ENCODE peak calls at places on chromosomes 5 and 9, in four cellular contexts. One of them, this sample, is unnamed.

GRCh38 chr5:145347026-145347616 is 488.0 kb downstream of the PRELID2 start:
- DNase-seq in tibial nerve: no peak
- DNase-seq in GM23338: peak; percentile 36
- DNase-seq in brain microvascular endothelial cell: peak; percentile 85
- DNase-seq in this sample: peak; percentile 5

GRCh38 chr5:137636076-137636475 is 99.8 kb downstream of the KLHL3 start:
- DNase-seq in brain microvascular endothelial cell: no peak
- DNase-seq in GM23338: no peak
- DNase-seq in tibial nerve: no peak
- DNase-seq in this sample: no peak

GRCh38 chr5:53055359-53055758 is 54.2 kb downstream of the MOCS2 start:
- DNase-seq in tibial nerve: no peak
- DNase-seq in brain microvascular endothelial cell: no peak
- DNase-seq in GM23338: no peak
- DNase-seq in this sample: no peak

GRCh38 chr9:85547574-85547973 is 194.2 kb downstream of the AGTPBP1 start:
- DNase-seq in tibial nerve: no peak
- DNase-seq in brain microvascular endothelial cell: no peak
- DNase-seq in GM23338: no peak
- DNase-seq in this sample: no peak

GRCh38 chr9:94987731-94988130 is 261.2 kb downstream of the AOPEP start:
- DNase-seq in tibial nerve: no peak
- DNase-seq in brain microvascular endothelial cell: no peak
- DNase-seq in GM23338: no peak
- DNase-seq in this sample: no peak

GRCh38 chr9:137417161-137418021 is 5.6 kb downstream of the EXD3 start:
- DNase-seq in tibial nerve: no peak
- DNase-seq in brain microvascular endothelial cell: no peak
- DNase-seq in GM23338: peak; percentile 35
- DNase-seq in this sample: no peak

GRCh38 chr5:96986450-96986849 is 50.6 kb downstream of the LNPEP start:
- DNase-seq in GM23338: no peak
- DNase-seq in brain microvascular endothelial cell: no peak
- DNase-seq in tibial nerve: no peak
- DNase-seq in this sample: no peak

GRCh38 chr5:95283761-95284511 is 958 bp downstream of the MCTP1 start:
- DNase-seq in GM23338: peak; percentile 79
- DNase-seq in tibial nerve: no peak
- DNase-seq in brain microvascular endothelial cell: no peak
- DNase-seq in this sample: peak; percentile 78

GRCh38 chr5:109619661-109620060 is 70.1 kb upstream of the MAN2A1 start:
- DNase-seq in tibial nerve: no peak
- DNase-seq in brain microvascular endothelial cell: no peak
- DNase-seq in GM23338: no peak
- DNase-seq in this sample: no peak

GRCh38 chr5:149546974-149547373 is 4.3 kb downstream of the CSNK1A1 start:
- DNase-seq in tibial nerve: no peak
- DNase-seq in brain microvascular endothelial cell: no peak
- DNase-seq in GM23338: no peak
- DNase-seq in this sample: no peak

GRCh38 chr5:175448276-175448675 is 4.3 kb upstream of the DRD1 start:
- DNase-seq in brain microvascular endothelial cell: no peak
- DNase-seq in tibial nerve: no peak
- DNase-seq in GM23338: no peak
- DNase-seq in this sample: peak; percentile 23

GRCh38 chr5:77995793-77996409 is 219.8 kb upstream of the TBCA start:
- DNase-seq in brain microvascular endothelial cell: no peak
- DNase-seq in tibial nerve: no peak
- DNase-seq in GM23338: no peak
- DNase-seq in this sample: no peak

GRCh38 chr5:171207256-171207866 is 101.7 kb upstream of the TLX3 start:
- DNase-seq in tibial nerve: no peak
- DNase-seq in GM23338: peak; percentile 80
- DNase-seq in brain microvascular endothelial cell: peak; percentile 53
- DNase-seq in this sample: peak; percentile 32

DNA sequence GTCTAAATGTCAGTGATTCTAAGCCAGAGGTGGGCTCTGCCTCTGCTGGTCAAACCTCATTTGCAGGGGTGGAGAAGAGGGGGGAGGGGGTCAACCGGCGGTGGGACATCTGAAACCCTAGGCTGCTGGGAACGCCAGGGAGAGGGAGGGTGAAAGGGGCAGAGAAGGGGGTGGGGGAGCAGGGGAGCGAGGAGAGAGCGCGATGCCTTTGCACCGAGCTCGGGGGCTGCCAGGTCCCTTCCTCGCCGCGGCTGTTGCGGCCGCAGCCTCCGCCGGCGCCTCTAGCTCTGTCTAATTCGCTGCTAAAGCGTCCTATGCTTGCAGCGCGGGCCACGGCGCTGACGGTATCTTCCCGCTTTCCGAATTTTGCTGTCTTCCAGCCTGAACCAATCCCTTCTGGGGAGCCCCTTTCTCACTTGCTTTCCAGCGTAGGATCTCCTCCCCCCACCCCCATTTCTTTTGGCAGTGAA is at the start of gene FGF10:
- DNase-seq in tibial nerve: no peak
- DNase-seq in GM23338: peak; percentile 85
- DNase-seq in brain microvascular endothelial cell: no peak
- DNase-seq in this sample: peak; percentile 72
- H3K27me3 ChIP-seq in tibial nerve: peaks cover 18% of the 10 kb centered on the region
- H3K27me3 ChIP-seq in GM23338: peaks cover 65% of the 10 kb centered on the region
- H3K27me3 ChIP-seq in brain microvascular endothelial cell: peaks cover 12% of the 10 kb centered on the region
- H3K27me3 ChIP-seq in this sample: peaks cover 40% of the 10 kb centered on the region

DNA sequence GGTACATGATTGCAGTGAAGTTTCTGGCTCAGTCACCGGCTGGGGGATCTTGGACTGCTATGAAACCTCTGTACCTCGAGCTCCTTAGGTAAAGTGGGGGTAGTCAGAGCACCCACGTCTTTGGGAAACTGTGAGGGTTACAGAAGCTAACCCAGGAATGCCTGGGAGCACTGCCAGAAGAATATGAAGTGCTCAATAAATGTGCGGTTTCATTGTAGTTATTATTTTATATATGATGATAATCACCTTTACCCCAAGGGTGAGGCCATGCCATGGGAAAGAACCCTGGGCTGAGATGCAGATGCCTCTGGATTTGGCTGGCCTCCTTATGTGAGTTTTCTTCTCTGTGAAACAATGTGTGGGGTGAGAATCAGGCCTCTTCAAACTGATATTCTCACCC is 3.7 kb downstream of the NPR3 start:
- DNase-seq in GM23338: no peak
- DNase-seq in brain microvascular endothelial cell: no peak
- DNase-seq in tibial nerve: no peak
- DNase-seq in this sample: no peak
- H3K4me3 ChIP-seq in GM23338: no peak overlapping the region
- H3K4me3 ChIP-seq in brain microvascular endothelial cell: no peak overlapping the region
- H3K4me3 ChIP-seq in tibial nerve: no peak overlapping the region
- H3K4me3 ChIP-seq in this sample: no peak overlapping the region

GRCh38 chr5:490116-491094 is 33.8 kb downstream of the SLC9A3 start:
- DNase-seq in GM23338: no peak
- DNase-seq in tibial nerve: no peak
- DNase-seq in brain microvascular endothelial cell: no peak
- DNase-seq in this sample: peak; percentile 85

GRCh38 chr5:489689-490080 is 34.6 kb downstream of the SLC9A3 start:
- DNase-seq in GM23338: no peak
- DNase-seq in tibial nerve: no peak
- DNase-seq in brain microvascular endothelial cell: no peak
- DNase-seq in this sample: no peak

GRCh38 chr5:488241-488640 is 36.0 kb downstream of the SLC9A3 start:
- DNase-seq in GM23338: no peak
- DNase-seq in tibial nerve: no peak
- DNase-seq in brain microvascular endothelial cell: no peak
- DNase-seq in this sample: no peak

GRCh38 chr5:491119-491855 is 33.0 kb downstream of the SLC9A3 start:
- DNase-seq in GM23338: no peak
- DNase-seq in brain microvascular endothelial cell: no peak
- DNase-seq in tibial nerve: no peak
- DNase-seq in this sample: peak; percentile 77

GRCh38 chr5:488744-489688 is 35.2 kb downstream of the SLC9A3 start:
- DNase-seq in GM23338: no peak
- DNase-seq in tibial nerve: no peak
- DNase-seq in brain microvascular endothelial cell: no peak
- DNase-seq in this sample: no peak
- H3K27me3 ChIP-seq in GM23338: no peaks in the 10 kb centered on the region
- H3K27me3 ChIP-seq in tibial nerve: peaks cover 44% of the 10 kb centered on the region
- H3K27me3 ChIP-seq in brain microvascular endothelial cell: peaks cover 16% of the 10 kb centered on the region
- H3K27me3 ChIP-seq in this sample: peaks cover 2% of the 10 kb centered on the region

GRCh38 chr9:70411141-70411929 is 3.1 kb downstream of the KLF9 start:
- DNase-seq in GM23338: no peak
- DNase-seq in tibial nerve: peak; percentile 39
- DNase-seq in brain microvascular endothelial cell: peak; percentile 79
- DNase-seq in this sample: no peak
- H3K4me3 ChIP-seq in GM23338: peak overlapping the region; percentile 51
- H3K4me3 ChIP-seq in tibial nerve: peak overlapping the region; percentile 96
- H3K4me3 ChIP-seq in brain microvascular endothelial cell: peak overlapping the region; percentile 96
- H3K4me3 ChIP-seq in this sample: no peak overlapping the region

This sample was measured in H7.